ENCODE peak calls at places on chromosomes 4 and X, in six cellular contexts. K, E, P, N, Y and L are unnamed samples.

GRCh38 chr4:108118505-108118904 is 50.2 kb downstream of the LEF1 start:
- DNase-seq in K (no peak), E (no peak), P (no peak), N (peak), Y (no peak), L (peak)

GRCh38 chr4:127446309-127446708 is 186.4 kb upstream of the INTU start:
- DNase-seq in K (no peak), E (no peak), P (no peak), N (no peak), Y (no peak), L (no peak)

GRCh38 chr4:145880355-145880960 is 58.2 kb downstream of the ZNF827 start:
- DNase-seq in K (no peak), E (no peak), P (no peak), N (no peak), Y (no peak), L (no peak)

GRCh38 chr4:96312049-96312685 is 472.3 kb downstream of the PDHA2 start:
- DNase-seq in K (no peak), E (no peak), P (no peak), N (no peak), Y (no peak), L (no peak)

GRCh38 chr4:153020460-153020859 is 84.3 kb downstream of the FHDC1 start:
- DNase-seq in K (no peak), E (no peak), P (no peak), N (no peak), Y (no peak), L (no peak)

GRCh38 chr4:25157071-25157470 is 3.2 kb downstream of the SEPSECS start:
- DNase-seq in K (no peak), E (no peak), P (no peak), N (no peak), Y (no peak), L (no peak)

GRCh38 chr4:7050481-7051143 is 7.4 kb downstream of the TADA2B start:
- DNase-seq in K (no peak), E (no peak), P (no peak), N (no peak), Y (no peak), L (no peak)

GRCh38 chr4:37885496-37885895 is 5.4 kb upstream of the TBC1D1 start:
- DNase-seq in K (peak), E (no peak), P (no peak), N (no peak), Y (no peak), L (peak)

GRCh38 chrX:110162131-110162530 is 155.8 kb downstream of the AMMECR1 start:
- DNase-seq in K (no peak), E (no peak), P (no peak), N (no peak), Y (no peak), L (no peak)

GRCh38 chrX:54048413-54048812 is 4.1 kb upstream of the PHF8 start:
- DNase-seq in K (no peak), E (no peak), P (no peak), N (no peak), Y (no peak), L (no peak)

GRCh38 chr4:140038031-140038533 is 115.9 kb downstream of the MAML3 start:
- DNase-seq in K (no peak), E (no peak), P (no peak), N (no peak), Y (peak), L (no peak)

GRCh38 chrX:131792789-131793462 is 230.2 kb upstream of the STK26 start:
- DNase-seq in K (peak), E (no peak), P (no peak), N (no peak), Y (peak), L (no peak)

GRCh38 chrX:125628435-125628834 is 308.8 kb downstream of the TEX13C start:
- DNase-seq in K (no peak), E (no peak), P (no peak), N (no peak), Y (no peak), L (no peak)

GRCh38 chrX:9902651-9903050 is 64.5 kb upstream of the CLDN34 start:
- DNase-seq in K (no peak), E (no peak), P (no peak), N (no peak), Y (no peak), L (no peak)

GRCh38 chr4:7124643-7125442 is 57.0 kb upstream of the GRPEL1 start:
- DNase-seq in K (peak), E (peak), P (no peak), N (no peak), Y (no peak), L (peak)

GRCh38 chr4:179695175-179695574 is 2252.9 kb upstream of the AGA start:
- DNase-seq in K (no peak), E (peak), P (no peak), N (no peak), Y (no peak), L (no peak)

GRCh38 chr4:79338148-79338547 is 12.3 kb upstream of the NAA11 start:
- DNase-seq in K (no peak), E (no peak), P (no peak), N (no peak), Y (no peak), L (no peak)

GRCh38 chrX:12497832-12498591 is 293.2 kb upstream of the PRPS2 start:
- DNase-seq in K (no peak), E (no peak), P (peak), N (no peak), Y (peak), L (peak)

GRCh38 chr4:168636506-168637176 is 139.8 kb downstream of the PALLD start:
- DNase-seq in K (no peak), E (no peak), P (no peak), N (no peak), Y (no peak), L (no peak)

GRCh38 chrX:45771114-45771513 is 570.4 kb upstream of the DIPK2B start:
- DNase-seq in K (no peak), E (peak), P (no peak), N (peak), Y (no peak), L (peak)